ENCODE peak calls at places on chromosome 3, in six cellular contexts. D is right lobe of liver, R is NCI-H146, X is NCI-H524 treated with DMSO at 0.1 percent for 48 hours, J is lower lobe of right lung, F is NCI-H2171 treated with DMSO at 0.1 percent for 48 hours. B is an unnamed sample.

GRCh38 chr3:159077860-159078259 is 276.0 kb downstream of the MFSD1 start:
- DNase-seq in D (no peak), R (no peak), X (no peak), J (no peak), F (no peak), B (peak)

GRCh38 chr3:117463276-117463675 is 753.7 kb downstream of the TUSC7 start:
- DNase-seq in D (no peak), R (no peak), X (no peak), J (no peak), F (no peak), B (peak)

GRCh38 chr3:20999661-21000060 is 751.3 kb downstream of the ZNF385D start:
- DNase-seq in D (no peak), R (no peak), X (no peak), J (no peak), F (no peak), B (no peak)

GRCh38 chr3:52345521-52346110 is 29.5 kb downstream of the DNAH1 start:
- DNase-seq in D (no peak), R (no peak), X (no peak), J (no peak), F (no peak), B (peak)

GRCh38 chr3:28053759-28054158 is 187.7 kb upstream of the CMC1 start:
- DNase-seq in D (no peak), R (no peak), X (no peak), J (no peak), F (no peak), B (peak)

GRCh38 chr3:108845709-108846293 is 23.2 kb downstream of the TRAT1 start:
- DNase-seq in D (no peak), R (no peak), X (no peak), J (no peak), F (no peak), B (no peak)

GRCh38 chr3:194900886-194901522 is 215.3 kb downstream of the FAM43A start:
- DNase-seq in D (no peak), R (no peak), X (no peak), J (no peak), F (no peak), B (no peak)

GRCh38 chr3:105162448-105162847 is 204.3 kb upstream of the ALCAM start:
- DNase-seq in D (no peak), R (no peak), X (no peak), J (no peak), F (no peak), B (no peak)

GRCh38 chr3:193488741-193489140 is 66.0 kb downstream of the ATP13A4 start:
- DNase-seq in D (no peak), R (no peak), X (no peak), J (no peak), F (no peak), B (no peak)

GRCh38 chr3:6644070-6644929 is 216.6 kb upstream of the GRM7 start:
- DNase-seq in D (no peak), R (peak), X (peak), J (no peak), F (no peak), B (no peak)

GRCh38 chr3:136247436-136247835 is 2.7 kb upstream of the PCCB start:
- DNase-seq in D (no peak), R (peak), X (no peak), J (no peak), F (no peak), B (no peak)

GRCh38 chr3:139339219-139339906 is 4.5 kb upstream of the MRPS22 start:
- DNase-seq in D (no peak), R (no peak), X (no peak), J (no peak), F (no peak), B (peak)

GRCh38 chr3:12405432-12406272 is 78.6 kb upstream of the TSEN2 start:
- DNase-seq in D (peak), R (no peak), X (no peak), J (peak), F (no peak), B (peak)

GRCh38 chr3:42844815-42845214 is 30.9 kb downstream of the CYP8B1 start:
- DNase-seq in D (no peak), R (no peak), X (no peak), J (no peak), F (no peak), B (no peak)

GRCh38 chr3:125118600-125118999 is 62.8 kb upstream of the HEG1 start:
- DNase-seq in D (no peak), R (no peak), X (no peak), J (no peak), F (no peak), B (no peak)

GRCh38 chr3:3559786-3560185 is 239.4 kb upstream of the LRRN1 start:
- DNase-seq in D (no peak), R (no peak), X (no peak), J (no peak), F (no peak), B (no peak)

GRCh38 chr3:53264718-53265117 is 8.9 kb upstream of the TKT start:
- DNase-seq in D (peak), R (no peak), X (no peak), J (no peak), F (no peak), B (no peak)

GRCh38 chr3:19543212-19543841 is 390.7 kb downstream of the EFHB start:
- DNase-seq in D (no peak), R (peak), X (no peak), J (no peak), F (peak), B (no peak)

GRCh38 chr3:45779746-45780735 is 16.3 kb downstream of the SLC6A20 start:
- DNase-seq in D (peak), R (no peak), X (no peak), J (no peak), F (no peak), B (no peak)

GRCh38 chr3:146269271-146269670 is 18.4 kb upstream of the PLSCR4 start:
- DNase-seq in D (no peak), R (no peak), X (no peak), J (no peak), F (no peak), B (no peak)

GRCh38 chr3:108018552-108018951 is 72.3 kb downstream of the CD47 start:
- DNase-seq in D (no peak), R (no peak), X (no peak), J (no peak), F (no peak), B (no peak)

GRCh38 chr3:139627759-139628158 is 50.0 kb downstream of the NMNAT3 start:
- DNase-seq in D (no peak), R (no peak), X (no peak), J (no peak), F (no peak), B (no peak)

GRCh38 chr3:84077479-84077878 is 881.3 kb upstream of the CADM2 start:
- DNase-seq in D (no peak), R (no peak), X (no peak), J (no peak), F (no peak), B (no peak)

GRCh38 chr3:81851166-81851565 is 89.7 kb upstream of the GBE1 start:
- DNase-seq in D (no peak), R (peak), X (no peak), J (no peak), F (no peak), B (no peak)